ENCODE peak calls at places on chromosomes 6 and 20, in nine cellular contexts. F is transverse colon; A is suprapubic skin; Z is CD8-positive, alpha-beta memory T cell; N is heart left ventricle; B is PC-9; W is sigmoid colon; O is tibial artery; R is HCT116. M is an unnamed sample.

GRCh38 chr6:82989891-82990290 is 75.8 kb downstream of the UBE3D start:
- DNase-seq in F (no peak), A (no peak), Z (no peak), N (no peak), B (no peak), W (no peak), O (no peak), R (no peak), M (no peak)

GRCh38 chr20:15895126-15895525 is 678.1 kb downstream of the KIF16B start:
- DNase-seq in F (no peak), A (no peak), Z (no peak), N (no peak), B (no peak), W (no peak), O (no peak), R (no peak), M (no peak)

GRCh38 chr20:48750941-48751620 is 76.7 kb downstream of the PREX1 start:
- DNase-seq in F (peak), A (no peak), Z (peak), N (peak), B (no peak), W (no peak), O (no peak), R (no peak), M (peak)

GRCh38 chr20:21183722-21184121 is 57.8 kb downstream of the KIZ start:
- DNase-seq in F (no peak), A (no peak), Z (no peak), N (no peak), B (no peak), W (no peak), O (no peak), R (no peak), M (no peak)

GRCh38 chr6:162728706-162729105 is 932 bp downstream of the PACRG start:
- DNase-seq in F (no peak), A (no peak), Z (no peak), N (no peak), B (no peak), W (no peak), O (no peak), R (no peak), M (no peak)

GRCh38 chr6:3259491-3259958 is 778 bp downstream of the PSMG4 start:
- DNase-seq in F (peak), A (no peak), Z (peak), N (no peak), B (peak), W (no peak), O (no peak), R (no peak), M (peak)

GRCh38 chr20:13554706-13555105 is 84.0 kb downstream of the TASP1 start:
- DNase-seq in F (no peak), A (no peak), Z (no peak), N (no peak), B (no peak), W (no peak), O (no peak), R (no peak), M (no peak)

GRCh38 chr6:2790588-2790987 is 25.4 kb downstream of the WRNIP1 start:
- DNase-seq in F (no peak), A (no peak), Z (no peak), N (no peak), B (no peak), W (no peak), O (no peak), R (no peak), M (no peak)

GRCh38 chr6:140597181-140597580 is 1222.7 kb upstream of the CITED2 start:
- DNase-seq in F (no peak), A (no peak), Z (no peak), N (no peak), B (no peak), W (no peak), O (no peak), R (no peak), M (no peak)

GRCh38 chr6:149052350-149053106 is 265.0 kb upstream of the TAB2 start:
- DNase-seq in F (no peak), A (no peak), Z (no peak), N (no peak), B (no peak), W (no peak), O (no peak), R (no peak), M (no peak)

GRCh38 chr6:103783344-103783743 is 1076.4 kb downstream of the HACE1 start:
- DNase-seq in F (no peak), A (no peak), Z (no peak), N (no peak), B (peak), W (no peak), O (no peak), R (no peak), M (no peak)

GRCh38 chr6:143603474-143603873 is 74.3 kb upstream of the PHACTR2 start:
- DNase-seq in F (no peak), A (no peak), Z (no peak), N (no peak), B (no peak), W (no peak), O (no peak), R (no peak), M (no peak)

GRCh38 chr20:1075564-1075963 is 42.8 kb upstream of the PSMF1 start:
- DNase-seq in F (no peak), A (no peak), Z (no peak), N (no peak), B (no peak), W (no peak), O (no peak), R (no peak), M (no peak)

DNA sequence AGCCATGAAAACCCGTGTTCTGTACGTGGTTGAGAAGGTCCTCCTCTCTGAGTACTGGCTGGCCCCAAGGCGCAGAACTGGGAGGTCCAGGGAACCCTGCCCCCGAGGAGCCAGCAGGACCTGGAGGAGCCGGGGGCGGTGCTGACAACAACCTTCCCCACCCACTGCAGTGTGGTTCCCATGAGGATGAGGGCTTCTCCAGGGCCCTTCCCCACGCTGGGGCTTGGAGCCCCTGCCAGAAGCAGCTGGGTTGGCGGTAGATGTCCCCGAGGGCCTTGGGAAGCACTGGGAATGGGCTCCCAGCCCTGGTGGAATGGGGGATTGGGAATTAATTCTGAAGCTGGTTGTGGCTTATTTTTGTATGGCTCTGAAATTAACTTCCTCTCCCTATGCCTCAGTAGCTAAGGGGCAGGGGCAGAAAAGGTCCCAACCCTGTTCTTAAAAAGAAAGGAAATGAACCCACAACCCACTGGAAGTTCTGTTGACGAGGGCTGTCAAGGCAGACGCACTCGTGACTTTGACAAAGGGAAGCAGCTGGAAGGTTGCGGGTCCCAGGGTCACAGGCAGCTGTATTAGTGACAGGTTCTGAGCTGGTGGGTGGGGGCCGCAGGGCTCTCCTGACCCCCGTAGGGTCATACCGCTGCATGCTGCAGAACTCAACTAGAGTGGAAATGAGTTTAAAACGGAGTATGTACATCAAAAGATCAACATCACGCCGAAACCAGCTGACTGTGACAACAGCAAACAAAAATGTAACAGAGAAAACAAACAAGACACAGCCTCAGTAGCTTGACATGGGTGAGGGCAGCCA is 13.9 kb upstream of the HELZ2 start:
- DNase-seq in F (no peak), A (no peak), Z (peak), N (peak), B (no peak), W (no peak), O (no peak), R (no peak), M (no peak)
- H3K27ac ChIP-seq in F (no peak), A (no peak), Z (no peak), N (no peak), B (no peak), W (no peak), O (no peak), R (no peak), M (no peak)

DNA sequence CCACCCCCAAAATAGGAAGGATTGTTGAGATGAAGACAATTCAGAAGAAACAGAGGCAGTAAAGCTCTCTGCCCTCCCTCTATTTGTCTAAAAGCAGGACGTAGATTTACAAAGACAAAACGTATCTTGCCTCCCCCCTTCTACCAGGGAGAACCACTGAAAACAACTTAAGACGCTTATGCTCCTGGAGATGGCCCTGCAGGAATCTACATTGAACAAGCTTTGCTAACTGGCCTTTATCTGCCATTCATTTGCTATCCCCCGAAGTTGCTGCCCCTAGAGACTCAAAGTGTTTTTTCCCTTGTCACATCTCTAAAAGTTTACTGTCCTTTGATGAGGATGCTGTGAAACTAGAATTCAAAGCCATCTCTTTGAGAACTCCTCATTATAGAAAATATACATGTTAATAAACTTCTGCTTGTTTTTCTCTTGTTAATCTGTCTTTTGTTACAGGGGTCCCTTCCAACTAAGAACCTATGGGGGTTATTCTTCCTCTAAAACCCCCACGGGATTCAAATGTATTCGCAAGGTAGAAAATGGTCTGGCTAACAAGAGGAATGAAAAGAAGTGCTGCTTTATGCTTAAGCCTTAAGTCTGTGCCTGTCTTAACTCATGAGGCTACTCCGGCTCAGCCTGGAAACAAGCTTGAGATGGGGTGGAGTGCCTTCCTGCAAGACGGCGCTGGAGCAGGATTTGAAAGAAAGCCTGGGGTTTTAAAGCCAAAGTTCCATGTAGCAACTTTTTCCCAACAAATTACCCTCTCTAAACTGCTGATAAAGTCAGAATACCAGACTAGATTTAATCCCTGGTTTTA is 88.0 kb downstream of the CLIC5 start:
- DNase-seq in F (no peak), A (no peak), Z (no peak), N (no peak), B (no peak), W (no peak), O (no peak), R (no peak), M (no peak)
- H3K4me3 ChIP-seq in F (no peak), A (no peak), Z (no peak), N (no peak), B (no peak), W (no peak), O (no peak), R (no peak), M (no peak)

GRCh38 chr20:34404803-34405202 is 41.7 kb downstream of the ITCH start:
- DNase-seq in F (no peak), A (no peak), Z (no peak), N (no peak), B (no peak), W (no peak), O (no peak), R (no peak), M (no peak)
- H3K27ac ChIP-seq in F (no peak), A (no peak), Z (no peak), N (no peak), B (peak), W (no peak), O (no peak), R (no peak), M (no peak)

GRCh38 chr6:161228911-161229591 is 44.8 kb downstream of the AGPAT4 start:
- DNase-seq in F (no peak), A (no peak), Z (no peak), N (no peak), B (no peak), W (no peak), O (no peak), R (no peak), M (no peak)
- H3K4me3 ChIP-seq in F (no peak), A (no peak), Z (no peak), N (no peak), B (no peak), W (peak), O (no peak), R (no peak), M (no peak)

GRCh38 chr20:36313936-36314335 is 7.8 kb downstream of the DLGAP4 start:
- DNase-seq in F (no peak), A (peak), Z (no peak), N (peak), B (no peak), W (peak), O (peak), R (no peak), M (peak)

GRCh38 chr20:36311854-36312723 is 6.0 kb downstream of the DLGAP4 start:
- DNase-seq in F (no peak), A (peak), Z (no peak), N (no peak), B (no peak), W (peak), O (peak), R (no peak), M (peak)

GRCh38 chr20:36313476-36313875 is 7.3 kb downstream of the DLGAP4 start:
- DNase-seq in F (no peak), A (peak), Z (no peak), N (no peak), B (no peak), W (peak), O (peak), R (no peak), M (peak)

GRCh38 chr20:36311141-36311853 is 5.2 kb downstream of the DLGAP4 start:
- DNase-seq in F (no peak), A (peak), Z (no peak), N (no peak), B (no peak), W (peak), O (no peak), R (no peak), M (peak)

DNA sequence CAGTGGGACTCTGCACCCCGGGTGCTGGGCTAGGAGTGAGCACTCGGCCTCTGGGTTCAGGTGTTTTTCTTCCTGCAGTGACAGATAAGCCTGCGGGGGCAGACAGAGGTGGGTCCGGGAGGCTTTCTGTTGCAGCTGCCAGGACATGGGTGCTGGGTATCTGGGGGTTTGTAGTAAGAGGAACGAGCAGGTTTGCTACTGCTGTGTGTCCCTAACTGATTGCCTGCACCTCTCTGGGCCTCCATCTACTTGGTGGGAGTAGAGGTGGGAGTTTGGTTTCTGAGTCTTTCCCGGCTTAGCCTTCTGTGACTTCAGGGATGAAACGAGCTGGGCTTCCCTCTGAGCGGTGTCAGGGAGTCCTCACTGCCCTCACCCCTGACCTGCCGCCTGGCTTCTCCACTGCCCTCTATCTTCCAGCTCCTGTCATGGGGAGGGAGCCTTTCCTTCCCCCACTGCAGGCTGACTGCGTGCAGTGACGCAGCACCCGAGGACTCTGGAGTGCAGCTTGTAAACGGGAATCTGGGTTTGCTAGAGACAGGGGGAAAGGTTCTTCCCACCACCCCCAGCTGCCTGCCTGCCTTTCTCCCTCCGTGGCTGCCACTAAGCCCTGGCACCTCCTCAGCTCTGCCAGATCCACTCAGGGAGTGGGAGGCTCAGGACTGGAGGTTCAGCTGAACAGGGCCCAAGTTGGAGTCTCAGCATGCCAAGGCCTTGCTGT is 6.7 kb downstream of the DLGAP4 start:
- DNase-seq in F (no peak), A (peak), Z (no peak), N (no peak), B (no peak), W (peak), O (peak), R (no peak), M (peak)
- H3K27ac ChIP-seq in F (no peak), A (no peak), Z (no peak), N (no peak), B (no peak), W (no peak), O (no peak), R (no peak), M (no peak)

GRCh38 chr6:98824907-98825601 is 9.3 kb upstream of the POU3F2 start:
- DNase-seq in F (no peak), A (no peak), Z (no peak), N (no peak), B (no peak), W (no peak), O (no peak), R (no peak), M (no peak)
- H3K4me3 ChIP-seq in F (no peak), A (peak), Z (no peak), N (no peak), B (no peak), W (no peak), O (no peak), R (no peak), M (no peak)

DNA sequence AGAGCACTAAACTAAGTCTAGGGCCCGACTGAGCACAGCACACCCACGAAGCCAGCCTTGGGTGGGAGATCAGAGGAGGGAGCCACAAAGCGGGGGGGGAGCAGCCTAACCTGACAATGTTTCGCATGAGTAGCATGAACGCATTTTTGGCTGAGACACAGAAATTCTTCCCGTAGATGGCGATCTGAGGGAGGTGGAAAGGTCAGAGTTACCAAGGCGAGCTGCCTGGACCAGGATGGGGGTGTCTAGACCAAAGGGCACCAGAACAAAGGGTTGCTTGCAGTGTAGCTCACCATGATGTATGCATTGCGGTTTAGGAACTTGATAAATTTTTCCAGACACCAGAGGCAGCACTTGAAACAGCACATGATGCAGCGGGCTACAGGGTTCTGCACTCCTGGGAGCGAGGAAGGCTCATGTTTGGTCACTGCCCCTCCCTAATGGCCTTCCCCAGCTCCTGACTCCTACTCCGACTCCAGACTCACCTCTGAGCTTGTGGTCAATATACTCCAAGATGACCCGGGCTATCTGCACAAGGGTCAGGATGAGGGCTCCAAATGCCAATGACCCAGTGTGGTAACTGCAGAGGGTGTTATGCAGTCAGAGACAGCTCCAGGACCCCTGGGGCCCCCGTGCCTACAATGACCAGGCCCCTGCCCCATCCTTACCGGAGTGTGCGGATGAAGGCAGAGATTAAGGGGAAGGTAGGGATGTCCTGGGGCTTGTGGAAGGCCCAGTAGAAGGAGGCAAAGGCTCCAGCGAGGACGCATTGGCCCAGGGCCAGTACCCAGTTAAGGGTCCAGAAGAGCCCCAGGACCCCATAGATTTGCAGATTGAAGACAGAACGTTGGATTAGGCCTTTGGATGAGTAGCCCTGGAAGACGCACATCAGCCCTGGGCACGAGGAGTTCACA is 2.8 kb upstream of the NEU1 start:
- DNase-seq in F (no peak), A (no peak), Z (no peak), N (no peak), B (no peak), W (no peak), O (no peak), R (no peak), M (no peak)
- H3K27ac ChIP-seq in F (no peak), A (no peak), Z (no peak), N (no peak), B (no peak), W (no peak), O (no peak), R (no peak), M (no peak)